ENCODE peak calls at places on chromosomes 11 and 22, in four cellular contexts. One of them, this sample, is unnamed.

GRCh38 chr11:14423633-14424032 is 64.7 kb upstream of the RRAS2 start:
- DNase-seq in NCI-H748 treated with DMSO at 0.1 percent for 48 hours: no peak
- DNase-seq in EH: peak; percentile 85
- DNase-seq in HS-5: no peak
- DNase-seq in this sample: no peak

GRCh38 chr11:68641880-68642279 is 42.5 kb upstream of the GAL start:
- DNase-seq in NCI-H748 treated with DMSO at 0.1 percent for 48 hours: no peak
- DNase-seq in EH: no peak
- DNase-seq in HS-5: no peak
- DNase-seq in this sample: no peak

GRCh38 chr11:71340076-71340606 is 87.8 kb upstream of the SHANK2 start:
- DNase-seq in HS-5: no peak
- DNase-seq in NCI-H748 treated with DMSO at 0.1 percent for 48 hours: no peak
- DNase-seq in EH: no peak
- DNase-seq in this sample: no peak

GRCh38 chr22:50490531-50491308 is 4.1 kb downstream of the MIOX start:
- DNase-seq in HS-5: no peak
- DNase-seq in NCI-H748 treated with DMSO at 0.1 percent for 48 hours: no peak
- DNase-seq in EH: no peak
- DNase-seq in this sample: no peak

GRCh38 chr11:60208146-60208895 is 25.4 kb upstream of the MS4A6A start:
- DNase-seq in HS-5: no peak
- DNase-seq in EH: no peak
- DNase-seq in NCI-H748 treated with DMSO at 0.1 percent for 48 hours: no peak
- DNase-seq in this sample: no peak

GRCh38 chr11:455566-456147 is 5.6 kb downstream of the PTDSS2 start:
- DNase-seq in NCI-H748 treated with DMSO at 0.1 percent for 48 hours: no peak
- DNase-seq in EH: no peak
- DNase-seq in HS-5: no peak
- DNase-seq in this sample: no peak

GRCh38 chr11:103608566-103608965 is 427.9 kb upstream of the DDI1 start:
- DNase-seq in HS-5: no peak
- DNase-seq in EH: peak; percentile 75
- DNase-seq in NCI-H748 treated with DMSO at 0.1 percent for 48 hours: no peak
- DNase-seq in this sample: no peak

GRCh38 chr11:18705651-18706281 is 7.2 kb downstream of the TMEM86A start:
- DNase-seq in HS-5: no peak
- DNase-seq in NCI-H748 treated with DMSO at 0.1 percent for 48 hours: peak; percentile 11
- DNase-seq in EH: no peak
- DNase-seq in this sample: no peak

GRCh38 chr22:47002692-47003091 is 240.2 kb downstream of the TBC1D22A start:
- DNase-seq in NCI-H748 treated with DMSO at 0.1 percent for 48 hours: no peak
- DNase-seq in EH: no peak
- DNase-seq in HS-5: no peak
- DNase-seq in this sample: no peak

GRCh38 chr11:9385288-9385902 is 943 bp downstream of the IPO7 start:
- DNase-seq in NCI-H748 treated with DMSO at 0.1 percent for 48 hours: no peak
- DNase-seq in EH: no peak
- DNase-seq in HS-5: no peak
- DNase-seq in this sample: no peak

This sample was measured in epithelial cell of proximal tubule.